ENCODE peak calls at places on chromosomes 5 and 9, in seven cellular contexts. P is hippocampal formation, Q is choroid plexus epithelial cell, S is activated B cell treated with CpG ODN at 0.5 μM for 24 hours, U is M059J, X is fibroblast of the conjunctiva, H is COR-L47. N is an unnamed sample.

GRCh38 chr9:129320575-129321311 is 142.7 kb upstream of the IER5L start:
- DNase-seq in P (peak; percentile 88), Q (peak; percentile 95), S (peak; percentile 42), U (peak; percentile 77), X (peak; percentile 83), H (no peak), N (peak; percentile 44)

GRCh38 chr9:110582156-110582555 is 2.6 kb upstream of the SVEP1 start:
- DNase-seq in P (no peak), Q (no peak), S (no peak), U (peak; percentile 29), X (no peak), H (no peak), N (no peak)

GRCh38 chr5:124902097-124902821 is 155.8 kb upstream of the ZNF608 start:
- DNase-seq in P (peak; percentile 36), Q (peak; percentile 78), S (peak; percentile 37), U (peak; percentile 73), X (no peak), H (peak; percentile 53), N (peak; percentile 45)

GRCh38 chr5:169128679-169129078 is 172.3 kb downstream of the SLIT3 start:
- DNase-seq in P (no peak), Q (no peak), S (no peak), U (no peak), X (no peak), H (no peak), N (no peak)

GRCh38 chr5:142685418-142686209 is at the start of gene FGF1:
- DNase-seq in P (peak; percentile 62), Q (peak; percentile 14), S (no peak), U (peak; percentile 76), X (no peak), H (no peak), N (no peak)

GRCh38 chr9:137458194-137459146 is 664 bp downstream of the NSMF start:
- DNase-seq in P (peak; percentile 49), Q (no peak), S (no peak), U (no peak), X (no peak), H (peak; percentile 91), N (no peak)

GRCh38 chr9:18668944-18669343 is 195.0 kb downstream of the ADAMTSL1 start:
- DNase-seq in P (no peak), Q (no peak), S (no peak), U (peak; percentile 16), X (no peak), H (peak; percentile 13), N (peak; percentile 36)

GRCh38 chr9:29078063-29078660 is 1504.9 kb upstream of the C9orf72 start:
- DNase-seq in P (no peak), Q (peak; percentile 67), S (no peak), U (peak; percentile 45), X (peak; percentile 6), H (no peak), N (no peak)

GRCh38 chr9:135920256-135920930 is 13.0 kb upstream of the CAMSAP1 start:
- DNase-seq in P (no peak), Q (no peak), S (no peak), U (no peak), X (no peak), H (no peak), N (no peak)

GRCh38 chr5:65364907-65365306 is 116.8 kb downstream of the ADAMTS6 start:
- DNase-seq in P (no peak), Q (peak; percentile 19), S (no peak), U (peak; percentile 35), X (no peak), H (peak; percentile 43), N (peak; percentile 67)

GRCh38 chr5:91136271-91136670 is 246.8 kb downstream of the ARRDC3 start:
- DNase-seq in P (no peak), Q (peak; percentile 67), S (no peak), U (peak; percentile 67), X (no peak), H (no peak), N (no peak)

GRCh38 chr5:159915913-159916840 is at the start of gene ADRA1B:
- DNase-seq in P (no peak), Q (peak; percentile 70), S (peak; percentile 55), U (peak; percentile 63), X (no peak), H (peak; percentile 24), N (peak; percentile 9)

GRCh38 chr5:66867622-66868322 is 271.6 kb downstream of the MAST4 start:
- DNase-seq in P (no peak), Q (no peak), S (no peak), U (no peak), X (no peak), H (no peak), N (no peak)

GRCh38 chr5:141757402-141757801 is 75.4 kb upstream of the ARAP3 start:
- DNase-seq in P (no peak), Q (peak; percentile 55), S (no peak), U (peak; percentile 55), X (no peak), H (peak; percentile 22), N (no peak)

GRCh38 chr9:94097788-94098413 is 13.6 kb downstream of the PTPDC1 start:
- DNase-seq in P (no peak), Q (peak; percentile 93), S (no peak), U (peak; percentile 95), X (peak; percentile 83), H (no peak), N (no peak)

GRCh38 chr5:129345213-129345925 is 114.7 kb upstream of the ADAMTS19 start:
- DNase-seq in P (no peak), Q (no peak), S (no peak), U (no peak), X (no peak), H (no peak), N (no peak)

GRCh38 chr9:22228542-22228941 is 218.1 kb upstream of the DMRTA1 start:
- DNase-seq in P (no peak), Q (peak; percentile 66), S (no peak), U (no peak), X (no peak), H (no peak), N (no peak)

GRCh38 chr9:127223266-127223665 is 41.3 kb upstream of the GARNL3 start:
- DNase-seq in P (no peak), Q (no peak), S (no peak), U (no peak), X (no peak), H (no peak), N (no peak)

GRCh38 chr5:44332360-44332971 is 56.8 kb downstream of the FGF10 start:
- DNase-seq in P (no peak), Q (peak; percentile 61), S (no peak), U (peak; percentile 14), X (peak; percentile 55), H (peak; percentile 47), N (peak; percentile 31)

GRCh38 chr5:159100022-159100927 is 559 bp upstream of the EBF1 start:
- DNase-seq in P (peak; percentile 64), Q (peak; percentile 96), S (peak; percentile 92), U (peak; percentile 87), X (peak; percentile 97), H (peak; percentile 9), N (peak; percentile 24)

GRCh38 chr5:64497390-64497789 is 8.4 kb upstream of the RGS7BP start:
- DNase-seq in P (no peak), Q (peak; percentile 17), S (no peak), U (peak; percentile 36), X (no peak), H (no peak), N (no peak)

GRCh38 chr9:106862946-106863740 is at the start of gene ZNF462:
- DNase-seq in P (peak; percentile 71), Q (peak; percentile 84), S (no peak), U (peak; percentile 81), X (no peak), H (peak; percentile 31), N (no peak)

GRCh38 chr9:571066-571465 is 270.4 kb upstream of the DMRT1 start:
- DNase-seq in P (no peak), Q (no peak), S (no peak), U (no peak), X (no peak), H (no peak), N (no peak)

GRCh38 chr5:88290801-88291200 is 22.2 kb upstream of the TMEM161B start:
- DNase-seq in P (no peak), Q (peak; percentile 4), S (no peak), U (peak; percentile 70), X (no peak), H (no peak), N (no peak)

GRCh38 chr9:16670791-16671190 is 199.7 kb downstream of the BNC2 start:
- DNase-seq in P (no peak), Q (no peak), S (no peak), U (no peak), X (no peak), H (no peak), N (no peak)

GRCh38 chr5:151682751-151683331 is 3.9 kb downstream of the SPARC start:
- DNase-seq in P (peak; percentile 13), Q (peak; percentile 62), S (no peak), U (no peak), X (no peak), H (no peak), N (no peak)

N was measured in NCI-H2029.